ENCODE peak calls at places on chromosomes 12 and 14, in four cellular contexts. F is effector memory CD4-positive, alpha-beta T cell; R is thyroid gland; T is cardiac muscle cell. D is an unnamed sample.
A peak's percentile ranks its signal among the peaks of the same experiment; 100 is the strongest.

GRCh38 chr14:46036099-46036498 is 615.5 kb downstream of the RPL10L start:
- DNase-seq in F (no peak), R (no peak), T (no peak), D (no peak)

GRCh38 chr14:25090716-25091454 is 40.9 kb upstream of the STXBP6 start:
- DNase-seq in R (peak; percentile 74), F (no peak), T (no peak), D (no peak)

GRCh38 chr14:100746326-100746725 is 19.6 kb downstream of the DLK1 start:
- DNase-seq in T (no peak), R (peak; percentile 15), F (no peak), D (no peak)

GRCh38 chr14:36973806-36974442 is 198.5 kb downstream of the SLC25A21 start:
- DNase-seq in F (no peak), R (no peak), T (no peak), D (no peak)

GRCh38 chr12:105457026-105457425 is 126.5 kb downstream of the C12orf75 start:
- DNase-seq in R (no peak), F (no peak), T (peak; percentile 28), D (no peak)

GRCh38 chr14:85444685-85445084 is 85.3 kb upstream of the FLRT2 start:
- DNase-seq in F (no peak), T (peak; percentile 77), R (peak; percentile 72), D (no peak)

GRCh38 chr14:35506927-35507326 is 27.0 kb upstream of the INSM2 start:
- DNase-seq in F (no peak), R (no peak), T (no peak), D (no peak)

GRCh38 chr12:91606662-91607377 is 424.2 kb upstream of the DCN start:
- DNase-seq in T (no peak), R (no peak), F (no peak), D (no peak)

GRCh38 chr14:64841121-64841611 is 38.5 kb downstream of the SPTB start:
- DNase-seq in R (no peak), F (no peak), T (peak; percentile 45), D (peak; percentile 59)

GRCh38 chr12:113292091-113292490 is 42.8 kb downstream of the SLC8B1 start:
- DNase-seq in F (no peak), R (no peak), T (no peak), D (no peak)

GRCh38 chr14:97359391-97359790 is 562.2 kb downstream of the VRK1 start:
- DNase-seq in T (no peak), F (no peak), R (no peak), D (no peak)

GRCh38 chr12:2179953-2180736 is 127.4 kb downstream of the CACNA1C start:
- DNase-seq in T (no peak), F (no peak), R (peak; percentile 14), D (no peak)

GRCh38 chr12:843609-844008 is 91.2 kb downstream of the WNK1 start:
- DNase-seq in T (no peak), F (no peak), R (no peak), D (no peak)

GRCh38 chr12:69838086-69838440 is 13.0 kb downstream of the MYRFL start:
- DNase-seq in F (no peak), T (no peak), R (no peak), D (no peak)

GRCh38 chr14:101922866-101923265 is 41.5 kb upstream of the DYNC1H1 start:
- DNase-seq in T (no peak), R (no peak), F (no peak), D (no peak)

GRCh38 chr12:45989277-45989856 is 1.0 kb downstream of the SCAF11 start:
- DNase-seq in F (no peak), T (peak; percentile 80), R (no peak), D (no peak)

GRCh38 chr12:11553871-11554533 is 95.5 kb upstream of the ETV6 start:
- DNase-seq in F (no peak), T (peak; percentile 70), R (peak; percentile 48), D (peak; percentile 48)

GRCh38 chr14:29940482-29940881 is 12.8 kb upstream of the PRKD1 start:
- DNase-seq in R (no peak), F (no peak), T (no peak), D (no peak)

GRCh38 chr12:13038491-13039161 is 5.6 kb upstream of the FAM234B start:
- DNase-seq in T (no peak), F (no peak), R (no peak), D (no peak)

GRCh38 chr12:13024151-13024946 is 19.8 kb upstream of the FAM234B start:
- DNase-seq in T (no peak), F (no peak), R (peak; percentile 60), D (peak; percentile 18)

GRCh38 chr12:101759396-101760047 is 20.3 kb upstream of the SYCP3 start:
- DNase-seq in F (no peak), R (no peak), T (peak; percentile 44), D (peak; percentile 46)

GRCh38 chr14:30608533-30609006 is 13.5 kb upstream of the SCFD1 start:
- DNase-seq in T (no peak), R (no peak), F (no peak), D (no peak)

GRCh38 chr14:53613404-53614253 is 343.0 kb downstream of the BMP4 start:
- DNase-seq in R (no peak), T (no peak), F (no peak), D (peak; percentile 78)

GRCh38 chr14:64704743-64705405 is 650 bp downstream of the PLEKHG3 start:
- DNase-seq in T (peak; percentile 58), R (peak; percentile 74), F (no peak), D (peak; percentile 47)

GRCh38 chr14:64801800-64802199 is 77.9 kb downstream of the SPTB start:
- DNase-seq in T (peak; percentile 49), F (no peak), R (no peak), D (peak; percentile 77)

GRCh38 chr12:9897524-9897923 is 16.2 kb downstream of the KLRF2 start:
- DNase-seq in T (no peak), R (no peak), F (no peak), D (no peak)

GRCh38 chr14:90781876-90782275 is 34.4 kb downstream of the TTC7B start:
- DNase-seq in T (no peak), F (no peak), R (no peak), D (no peak)

DNA sequence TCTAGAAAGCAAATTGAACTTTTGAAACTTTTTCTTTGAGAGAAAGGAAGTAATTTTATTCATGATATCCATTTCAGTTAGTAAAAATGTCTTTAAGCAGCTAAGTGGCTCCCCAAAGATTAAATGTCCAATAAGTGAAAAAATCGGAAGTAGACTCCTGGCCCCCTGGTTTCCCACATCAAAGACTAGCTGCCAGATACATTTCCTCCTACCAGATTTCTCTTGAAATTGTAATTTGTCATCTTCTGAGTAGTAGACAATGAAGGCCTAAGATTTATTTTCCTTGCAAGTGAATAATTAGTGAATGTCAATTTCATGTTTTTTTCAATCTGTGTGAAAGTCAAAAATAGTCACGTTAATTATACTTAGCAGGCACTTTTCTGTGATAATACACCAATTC is 321.9 kb downstream of the SYT1 start:
- DNase-seq in R (no peak), F (no peak), T (no peak), D (no peak)
- H3K4me1 ChIP-seq in R (no peaks in the 10 kb centered on the region), F (no peaks in the 10 kb centered on the region), T (peaks cover 7% of the 10 kb centered on the region), D (no peaks in the 10 kb centered on the region)

GRCh38 chr14:74401504-74402241 is 24.3 kb downstream of the SYNDIG1L start:
- DNase-seq in R (peak; percentile 38), F (peak; percentile 17), T (peak; percentile 86), D (peak; percentile 76)
- H3K4me3 ChIP-seq in R (no peak overlapping the region), F (peak overlapping the region; percentile 17), T (peak overlapping the region; percentile 12), D (no peak overlapping the region)

DNA sequence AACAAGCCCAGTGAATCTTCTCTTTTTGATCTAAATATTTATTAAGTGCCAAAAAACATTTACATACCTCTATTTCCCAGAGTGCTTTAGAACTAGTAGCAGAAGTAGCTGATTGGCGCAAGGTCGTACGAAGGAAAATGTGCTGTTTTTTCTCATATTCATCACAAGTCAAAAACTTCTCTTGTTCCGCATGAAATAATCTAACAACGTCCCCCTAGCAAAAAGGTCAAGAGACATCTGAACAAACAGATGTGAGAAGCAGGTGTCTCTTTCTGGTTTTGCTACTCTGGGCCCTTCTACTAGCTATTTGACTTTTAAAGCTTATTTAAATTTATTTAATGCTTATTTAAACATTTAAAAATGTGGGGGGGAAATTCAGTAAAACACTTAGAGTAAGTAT is 117.8 kb downstream of the ITPR2 start:
- DNase-seq in F (no peak), T (no peak), R (no peak), D (no peak)
- H3K4me1 ChIP-seq in F (no peaks in the 10 kb centered on the region), T (no peaks in the 10 kb centered on the region), R (no peaks in the 10 kb centered on the region), D (peaks cover 4% of the 10 kb centered on the region)

DNA sequence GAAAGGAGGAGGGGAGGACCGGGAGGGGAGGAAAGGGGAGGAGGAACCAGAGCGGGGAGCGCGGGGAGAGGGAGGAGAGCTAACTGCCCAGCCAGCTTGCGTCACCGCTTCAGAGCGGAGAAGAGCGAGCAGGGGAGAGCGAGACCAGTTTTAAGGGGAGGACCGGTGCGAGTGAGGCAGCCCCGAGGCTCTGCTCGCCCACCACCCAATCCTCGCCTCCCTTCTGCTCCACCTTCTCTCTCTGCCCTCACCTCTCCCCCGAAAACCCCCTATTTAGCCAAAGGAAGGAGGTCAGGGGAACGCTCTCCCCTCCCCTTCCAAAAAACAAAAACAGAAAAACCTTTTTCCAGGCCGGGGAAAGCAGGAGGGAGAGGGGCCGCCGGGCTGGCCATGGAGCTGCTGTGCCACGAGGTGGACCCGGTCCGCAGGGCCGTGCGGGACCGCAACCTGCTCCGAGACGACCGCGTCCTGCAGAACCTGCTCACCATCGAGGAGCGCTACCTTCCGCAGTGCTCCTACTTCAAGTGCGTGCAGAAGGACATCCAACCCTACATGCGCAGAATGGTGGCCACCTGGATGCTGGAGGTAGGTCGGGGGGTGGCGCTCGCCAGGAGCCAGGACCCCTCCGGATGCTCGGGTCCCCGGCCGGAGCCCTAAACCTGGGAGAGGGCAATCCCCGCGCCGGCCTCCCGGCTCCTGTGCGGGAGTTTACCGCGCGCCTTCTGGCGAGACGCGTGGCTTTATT is at the start of gene CCND2:
- DNase-seq in T (peak; percentile 91), R (peak; percentile 93), F (peak; percentile 61), D (peak; percentile 92)
- H3K4me3 ChIP-seq in T (peak within 1 kb of the TSS; percentile 62), R (peak within 1 kb of the TSS; percentile 84), F (peak within 1 kb of the TSS; percentile 87), D (peak within 1 kb of the TSS; percentile 82)

GRCh38 chr14:21256539-21257394 is 12.5 kb downstream of the HNRNPC start:
- DNase-seq in T (no peak), F (no peak), R (no peak), D (no peak)

GRCh38 chr14:21257395-21258193 is 11.6 kb downstream of the HNRNPC start:
- DNase-seq in R (no peak), F (no peak), T (no peak), D (no peak)

GRCh38 chr14:21252149-21252548 is 17.1 kb downstream of the HNRNPC start:
- DNase-seq in F (no peak), R (no peak), T (no peak), D (no peak)

GRCh38 chr14:21258194-21258888 is 10.9 kb downstream of the HNRNPC start:
- DNase-seq in F (no peak), T (no peak), R (no peak), D (no peak)

GRCh38 chr14:21255385-21256101 is 13.7 kb downstream of the HNRNPC start:
- DNase-seq in F (no peak), T (no peak), R (no peak), D (no peak)
- H3K4me1 ChIP-seq in F (peaks cover 48% of the 10 kb centered on the region), T (peaks cover 14% of the 10 kb centered on the region), R (peaks cover 25% of the 10 kb centered on the region), D (peaks cover 28% of the 10 kb centered on the region)

DNA sequence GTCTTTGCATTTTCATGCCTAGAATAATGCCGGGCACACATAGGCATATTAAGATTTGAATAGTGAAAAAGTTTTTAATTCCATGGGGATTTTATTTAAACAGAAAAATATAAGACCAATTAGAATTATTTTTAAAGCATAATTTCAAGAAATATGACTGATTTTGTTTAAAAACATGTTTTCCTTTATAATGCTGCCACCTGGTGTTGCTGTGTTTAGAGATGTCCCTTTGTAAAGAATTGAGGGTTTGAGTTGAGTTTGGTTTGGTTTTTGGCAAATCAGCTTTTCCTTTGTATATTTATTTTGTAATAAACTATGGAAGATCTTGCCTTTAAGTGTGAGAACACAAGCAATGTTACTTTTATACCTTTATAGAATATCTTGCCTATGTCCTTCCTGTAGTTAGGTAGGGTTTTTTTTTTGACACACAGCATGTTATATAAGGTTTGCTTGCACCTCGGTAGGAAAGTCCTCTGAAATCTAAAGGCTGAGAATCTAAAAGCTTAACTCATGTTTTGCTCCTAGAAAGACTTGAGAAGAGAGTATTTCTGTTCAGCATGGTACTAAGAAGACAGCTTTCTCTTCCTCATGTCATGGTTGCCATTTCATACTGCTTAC is 31.4 kb upstream of the SNAPC1 start:
- DNase-seq in R (no peak), F (no peak), T (no peak), D (no peak)
- H3K4me3 ChIP-seq in R (no peak overlapping the region), F (no peak overlapping the region), T (no peak overlapping the region), D (no peak overlapping the region)

D was measured in neural progenitor cell.